ENCODE peak calls at places on chromosomes 6 and 20, in eight cellular contexts. H is PC-3, I is left ventricle myocardium inferior, X is astrocyte of the spinal cord, K is lung, U is breast epithelium, V is RWPE1, D is heart right ventricle. Z is an unnamed sample.

GRCh38 chr6:87731818-87732661 is 30.0 kb upstream of the AKIRIN2 start:
- DNase-seq in H (peak), V (peak), U (peak), X (peak), K (peak), D (peak), I (peak), Z (peak)

GRCh38 chr6:104718672-104719071 is 141.0 kb downstream of the HACE1 start:
- DNase-seq in V (no peak), X (no peak), K (no peak), H (peak), U (no peak), D (no peak), I (no peak), Z (no peak)

GRCh38 chr6:132715204-132715603 is 1.3 kb upstream of the VNN1 start:
- DNase-seq in D (peak), U (no peak), X (peak), K (no peak), V (peak), I (no peak), H (peak), Z (peak)

GRCh38 chr6:62808575-62809293 is 402.5 kb upstream of the FKBP1C start:
- DNase-seq in X (no peak), D (no peak), H (no peak), I (no peak), U (no peak), V (no peak), K (no peak), Z (no peak)

GRCh38 chr20:15613530-15613929 is 959.7 kb downstream of the KIF16B start:
- DNase-seq in K (no peak), H (no peak), D (no peak), X (no peak), V (no peak), I (no peak), U (no peak), Z (no peak)

GRCh38 chr20:62637110-62637509 is 5.2 kb upstream of the SLCO4A1 start:
- DNase-seq in K (no peak), V (no peak), D (peak), U (no peak), X (no peak), H (no peak), I (no peak), Z (no peak)

GRCh38 chr6:160431231-160431630 is 83.1 kb downstream of the SLC22A3 start:
- DNase-seq in K (no peak), I (peak), V (no peak), X (peak), D (peak), U (no peak), H (no peak), Z (peak)

GRCh38 chr6:74656442-74656841 is 549.4 kb downstream of the COL12A1 start:
- DNase-seq in V (no peak), X (no peak), D (no peak), K (no peak), U (no peak), I (no peak), H (no peak), Z (no peak)

GRCh38 chr20:32789896-32790750 is 27.9 kb downstream of the DNMT3B start:
- DNase-seq in V (peak), H (peak), I (peak), X (peak), D (peak), K (peak), U (peak), Z (peak)

GRCh38 chr6:45590225-45590624 is 212.5 kb upstream of the SUPT3H start:
- DNase-seq in X (peak), V (peak), D (no peak), K (peak), U (no peak), H (peak), I (no peak), Z (peak)

GRCh38 chr6:39520411-39520810 is 197.9 kb upstream of the KCNK16 start:
- DNase-seq in K (no peak), X (no peak), U (no peak), D (no peak), V (no peak), H (no peak), I (no peak), Z (no peak)

GRCh38 chr20:47004179-47004578 is 109.5 kb downstream of the EYA2 start:
- DNase-seq in I (no peak), D (no peak), U (no peak), X (no peak), H (no peak), V (no peak), K (no peak), Z (no peak)

GRCh38 chr6:69116658-69117057 is 481.6 kb downstream of the ADGRB3 start:
- DNase-seq in D (no peak), I (no peak), H (no peak), X (no peak), K (no peak), U (no peak), V (no peak), Z (no peak)

GRCh38 chr6:45812937-45813336 is 202.7 kb downstream of the CLIC5 start:
- DNase-seq in H (no peak), K (no peak), U (no peak), I (no peak), D (no peak), V (no peak), X (no peak), Z (no peak)

GRCh38 chr6:27183082-27183832 is 64.2 kb upstream of the PRSS16 start:
- DNase-seq in U (no peak), V (no peak), I (no peak), D (no peak), H (no peak), X (no peak), K (no peak), Z (no peak)

GRCh38 chr6:96940322-96940721 is 15.8 kb downstream of the KLHL32 start:
- DNase-seq in I (no peak), X (no peak), K (no peak), H (peak), D (no peak), U (no peak), V (no peak), Z (no peak)

GRCh38 chr6:41531591-41532582 is 14.3 kb upstream of the FOXP4 start:
- DNase-seq in H (peak), I (no peak), X (peak), K (no peak), V (no peak), D (no peak), U (no peak), Z (no peak)

GRCh38 chr6:157056275-157056674 is 267.0 kb downstream of the TMEM242 start:
- DNase-seq in H (no peak), V (no peak), K (no peak), D (no peak), I (no peak), X (no peak), U (no peak), Z (no peak)

GRCh38 chr6:118663993-118664985 is 12.9 kb upstream of the CEP85L start:
- DNase-seq in V (no peak), K (no peak), D (no peak), X (no peak), H (no peak), U (no peak), I (no peak), Z (no peak)

GRCh38 chr6:14275493-14275851 is 157.9 kb downstream of the CD83 start:
- DNase-seq in D (peak), H (no peak), V (no peak), I (peak), K (no peak), X (no peak), U (no peak), Z (no peak)

GRCh38 chr6:20312581-20312980 is 89.1 kb upstream of the E2F3 start:
- DNase-seq in U (no peak), V (no peak), H (no peak), X (no peak), D (no peak), I (no peak), K (no peak), Z (no peak)

GRCh38 chr20:50110141-50111047 is 2.6 kb downstream of the UBE2V1 start:
- DNase-seq in V (no peak), U (no peak), D (no peak), X (peak), K (no peak), H (peak), I (no peak), Z (no peak)

GRCh38 chr6:168877821-168878282 is 375.8 kb downstream of the THBS2 start:
- DNase-seq in H (peak), X (no peak), I (no peak), V (peak), K (no peak), D (no peak), U (no peak), Z (peak)

GRCh38 chr6:11067348-11067747 is 23.2 kb upstream of the ELOVL2 start:
- DNase-seq in X (no peak), H (no peak), D (no peak), V (no peak), K (no peak), U (no peak), I (no peak), Z (no peak)

GRCh38 chr20:52321396-52321795 is 129.8 kb upstream of the ZFP64 start:
- DNase-seq in U (no peak), V (no peak), K (no peak), X (no peak), D (no peak), H (no peak), I (no peak), Z (no peak)

GRCh38 chr20:9093203-9093962 is 24.5 kb downstream of the PLCB4 start:
- DNase-seq in H (no peak), K (no peak), V (no peak), U (no peak), D (no peak), X (no peak), I (no peak), Z (no peak)

GRCh38 chr6:33029297-33030184 is 20.1 kb upstream of the HLA-DOA start:
- DNase-seq in D (no peak), I (no peak), H (no peak), U (no peak), X (no peak), V (no peak), K (peak), Z (no peak)

GRCh38 chr20:24773751-24774201 is 175.3 kb upstream of the CST7 start:
- DNase-seq in X (peak), I (no peak), K (no peak), H (peak), D (no peak), V (peak), U (peak), Z (peak)

GRCh38 chr6:101232946-101233345 is 160.6 kb upstream of the GRIK2 start:
- DNase-seq in U (no peak), V (no peak), I (no peak), K (no peak), X (no peak), H (no peak), D (no peak), Z (no peak)

GRCh38 chr6:149545258-149545753 is 537 bp downstream of the PPIL4 start:
- DNase-seq in V (peak), X (peak), D (peak), K (peak), U (no peak), H (peak), I (peak), Z (peak)

GRCh38 chr6:16038938-16039337 is 89.9 kb upstream of the MYLIP start:
- DNase-seq in X (no peak), K (no peak), V (no peak), U (no peak), D (no peak), H (no peak), I (no peak), Z (no peak)

GRCh38 chr6:151005126-151005525 is 139.6 kb downstream of the MTHFD1L start:
- DNase-seq in D (no peak), K (no peak), I (no peak), U (no peak), H (no peak), X (no peak), V (no peak), Z (no peak)

GRCh38 chr6:157151989-157152388 is 171.3 kb downstream of the TMEM242 start:
- DNase-seq in V (no peak), K (no peak), U (no peak), D (no peak), X (peak), I (no peak), H (peak), Z (no peak)

DNA sequence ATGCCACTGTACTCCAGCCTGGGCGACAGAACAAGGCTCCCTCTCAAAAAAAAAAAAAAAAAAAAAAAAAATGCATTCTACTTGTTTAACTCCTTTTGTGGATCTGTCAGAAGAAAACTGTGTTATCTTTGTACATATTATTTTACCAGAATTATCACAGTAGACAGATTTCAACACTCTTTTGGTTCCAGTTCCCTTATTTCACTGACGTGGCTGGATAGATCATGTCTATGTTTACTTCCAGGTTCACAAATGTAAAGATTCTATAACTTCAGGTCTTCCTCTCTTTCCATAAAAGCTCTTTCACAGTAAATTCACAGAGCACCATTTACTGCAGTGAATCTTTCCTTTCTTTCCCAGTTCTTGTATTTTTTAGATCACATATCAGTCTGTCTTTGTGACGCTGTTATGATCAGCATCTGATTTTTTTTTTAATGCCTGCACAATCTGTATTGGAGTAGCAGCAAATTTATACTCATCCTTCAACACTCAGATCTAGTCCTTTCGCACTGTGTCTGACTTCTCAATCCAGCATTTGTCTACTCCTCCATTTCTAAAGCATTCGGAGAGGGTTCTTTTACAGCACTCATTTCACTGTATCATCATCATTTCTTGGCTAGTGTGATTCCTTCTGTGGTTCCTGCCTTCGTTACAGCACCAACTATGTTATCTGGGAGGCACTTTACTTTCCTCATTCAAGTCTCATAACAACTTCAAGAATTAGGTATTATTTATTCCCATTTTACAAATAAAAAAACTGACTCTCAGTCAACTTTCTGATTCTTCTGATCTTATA is 18.2 kb downstream of the NUDT3 start:
- DNase-seq in V (no peak), K (no peak), U (no peak), D (no peak), I (no peak), X (no peak), H (no peak), Z (no peak)
- TF ChIP-seq CTCF in V (no peak), K (no peak), U (no peak), D (no peak), I (no peak), X (no peak), H (no peak), Z (no peak)

GRCh38 chr6:42819803-42820508 is 38.1 kb downstream of the BICRAL start:
- DNase-seq in U (no peak), D (no peak), X (no peak), K (peak), V (no peak), H (no peak), I (no peak), Z (no peak)
- TF ChIP-seq CTCF in U (no peak), D (no peak), X (peak), K (no peak), V (no peak), H (no peak), I (peak), Z (no peak)

DNA sequence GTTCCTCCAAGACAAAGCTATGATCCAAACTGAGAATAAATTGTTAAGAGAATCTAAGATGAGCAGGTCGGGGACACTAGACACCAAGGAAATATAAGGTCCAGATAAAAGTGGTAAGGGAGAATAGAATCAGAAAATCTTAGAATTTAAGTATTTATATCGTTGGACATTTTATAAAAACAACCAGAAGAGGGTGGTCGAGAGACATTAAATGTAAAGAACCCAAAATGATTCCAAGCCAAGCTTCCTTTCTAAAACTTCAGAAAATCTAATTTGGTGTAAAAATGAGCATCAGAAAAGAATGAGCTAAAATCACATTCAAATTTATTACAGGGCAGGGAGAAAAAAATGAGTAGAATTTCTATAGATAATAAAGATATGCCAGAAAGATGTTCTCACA is 97.8 kb upstream of the OGFRL1 start:
- DNase-seq in H (peak), D (no peak), U (no peak), X (peak), I (no peak), K (no peak), V (peak), Z (peak)
- TF ChIP-seq CTCF in H (peak), D (peak), U (peak), X (peak), I (peak), K (peak), V (peak), Z (peak)

GRCh38 chr6:110999634-111000270 is 17.9 kb downstream of the RPF2 start:
- DNase-seq in K (no peak), V (peak), U (no peak), X (peak), I (no peak), D (no peak), H (peak), Z (peak)
- TF ChIP-seq CTCF in K (peak), V (peak), U (no peak), X (peak), I (peak), D (peak), H (peak), Z (peak)

GRCh38 chr20:43938017-43938655 is 23.5 kb downstream of the TOX2 start:
- DNase-seq in I (no peak), U (no peak), X (no peak), H (no peak), K (no peak), V (no peak), D (no peak), Z (no peak)
- TF ChIP-seq CTCF in I (no peak), U (no peak), X (no peak), H (no peak), K (no peak), V (no peak), D (no peak), Z (no peak)

GRCh38 chr6:123203928-123204327 is 207.9 kb downstream of the CLVS2 start:
- DNase-seq in X (no peak), K (no peak), V (no peak), D (no peak), I (no peak), H (no peak), U (no peak), Z (no peak)

GRCh38 chr6:123201869-123202372 is 205.9 kb downstream of the CLVS2 start:
- DNase-seq in H (no peak), U (no peak), K (no peak), V (no peak), I (no peak), X (no peak), D (no peak), Z (no peak)
- TF ChIP-seq CTCF in H (no peak), U (no peak), K (no peak), V (no peak), I (no peak), X (no peak), D (no peak), Z (no peak)

DNA sequence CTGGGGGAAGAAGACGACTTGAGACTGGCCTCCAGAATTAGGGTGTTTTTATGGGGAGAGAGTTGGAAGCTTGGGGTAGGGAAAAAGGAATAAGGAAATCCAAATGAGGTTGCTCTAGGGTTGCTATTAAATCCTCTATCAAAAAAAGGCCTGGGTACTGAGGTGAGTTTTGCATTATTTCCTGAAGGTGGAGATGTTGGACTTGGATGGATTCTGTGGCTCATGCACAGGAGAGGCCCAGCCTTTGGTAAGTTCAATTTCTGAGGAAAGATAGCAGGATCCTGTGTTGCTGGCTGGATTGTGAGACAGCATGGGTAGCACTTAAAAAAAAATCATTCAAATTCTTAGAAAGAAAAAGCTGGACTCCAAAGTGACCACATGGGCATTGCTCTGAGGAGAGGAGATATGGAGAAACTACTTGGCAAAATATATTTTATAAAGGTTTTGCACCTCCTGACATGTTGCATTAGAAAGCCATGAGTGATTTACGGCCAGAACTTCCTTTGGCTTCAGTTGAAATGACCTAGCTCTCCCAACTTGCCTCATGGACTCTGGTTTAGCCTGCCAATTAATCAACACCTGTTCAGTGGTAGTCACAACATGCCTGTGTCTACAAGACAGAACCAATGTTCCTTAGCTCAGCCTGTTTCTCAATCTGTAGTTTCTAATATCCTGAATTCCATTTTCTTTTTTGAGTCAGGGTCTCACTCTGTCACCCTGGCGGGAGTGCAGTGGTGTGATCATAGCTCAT is 152.1 kb upstream of the RALGAPA2 start:
- DNase-seq in X (no peak), U (no peak), D (no peak), I (no peak), V (peak), K (no peak), H (peak), Z (peak)
- TF ChIP-seq CTCF in X (no peak), U (no peak), D (peak), I (peak), V (peak), K (no peak), H (peak), Z (peak)

Z was measured in MCF 10A.